ENCODE peak calls at places on chromosomes 4 and X, in four cellular contexts. Q, K, L and C are unnamed samples.
A peak's percentile ranks its signal among the peaks of the same experiment; 100 is the strongest.

GRCh38 chr4:62474802-62475201 is 1274.7 kb downstream of the ADGRL3 start:
- DNase-seq in Q (no peak), K (no peak), L (no peak), C (no peak)

GRCh38 chrX:36787787-36788186 is 220.4 kb upstream of the FAM47C start:
- DNase-seq in Q (no peak), K (no peak), L (no peak), C (no peak)

GRCh38 chrX:153970398-153971123 is 1.1 kb downstream of the HCFC1 start:
- DNase-seq in Q (peak; percentile 69), K (no peak), L (peak; percentile 80), C (no peak)

GRCh38 chr4:112145326-112145819 is at the start of gene FAM241A:
- DNase-seq in Q (peak; percentile 97), K (no peak), L (peak; percentile 82), C (peak; percentile 85)

GRCh38 chrX:25034889-25035288 is 19.1 kb upstream of the ARX start:
- DNase-seq in Q (no peak), K (no peak), L (no peak), C (no peak)

GRCh38 chrX:39456894-39457600 is 640.7 kb downstream of the BCOR start:
- DNase-seq in Q (no peak), K (no peak), L (no peak), C (no peak)

GRCh38 chr4:133801858-133802257 is 399.7 kb downstream of the PABPC4L start:
- DNase-seq in Q (no peak), K (no peak), L (no peak), C (no peak)

GRCh38 chr4:63582997-63583396 is 826.3 kb downstream of the TECRL start:
- DNase-seq in Q (no peak), K (no peak), L (no peak), C (no peak)

GRCh38 chr4:80134936-80135701 is 62.1 kb upstream of the ANTXR2 start:
- DNase-seq in Q (no peak), K (no peak), L (no peak), C (no peak)

GRCh38 chrX:82813671-82814078 is 694.4 kb upstream of the POU3F4 start:
- DNase-seq in Q (no peak), K (no peak), L (no peak), C (no peak)

GRCh38 chr4:185506422-185506821 is 28.9 kb downstream of the PDLIM3 start:
- DNase-seq in Q (no peak), K (no peak), L (no peak), C (no peak)

GRCh38 chr4:99790796-99791617 is 25.6 kb upstream of the DAPP1 start:
- DNase-seq in Q (no peak), K (no peak), L (no peak), C (no peak)

GRCh38 chrX:2928127-2928582 is 984 bp downstream of the ARSD start:
- DNase-seq in Q (no peak), K (no peak), L (peak; percentile 5), C (peak; percentile 8)

GRCh38 chr4:955161-955921 is 18.0 kb downstream of the DGKQ start:
- DNase-seq in Q (no peak), K (no peak), L (no peak), C (no peak)

GRCh38 chr4:7395635-7396034 is 39.1 kb downstream of the PSAPL1 start:
- DNase-seq in Q (no peak), K (no peak), L (no peak), C (no peak)

GRCh38 chr4:5785806-5786680 is 75.0 kb downstream of the EVC start:
- DNase-seq in Q (no peak), K (no peak), L (no peak), C (no peak)

GRCh38 chr4:165810726-165811125 is 62.3 kb upstream of the TLL1 start:
- DNase-seq in Q (no peak), K (no peak), L (no peak), C (no peak)

GRCh38 chr4:183959349-183959748 is 54.2 kb downstream of the STOX2 start:
- DNase-seq in Q (no peak), K (no peak), L (no peak), C (no peak)

GRCh38 chr4:183960021-183960420 is 54.9 kb downstream of the STOX2 start:
- DNase-seq in Q (peak; percentile 17), K (no peak), L (no peak), C (no peak)

GRCh38 chr4:183961772-183962171 is 56.7 kb downstream of the STOX2 start:
- DNase-seq in Q (no peak), K (no peak), L (no peak), C (no peak)

GRCh38 chr4:183962413-183962812 is 57.3 kb downstream of the STOX2 start:
- DNase-seq in Q (no peak), K (no peak), L (no peak), C (no peak)

DNA sequence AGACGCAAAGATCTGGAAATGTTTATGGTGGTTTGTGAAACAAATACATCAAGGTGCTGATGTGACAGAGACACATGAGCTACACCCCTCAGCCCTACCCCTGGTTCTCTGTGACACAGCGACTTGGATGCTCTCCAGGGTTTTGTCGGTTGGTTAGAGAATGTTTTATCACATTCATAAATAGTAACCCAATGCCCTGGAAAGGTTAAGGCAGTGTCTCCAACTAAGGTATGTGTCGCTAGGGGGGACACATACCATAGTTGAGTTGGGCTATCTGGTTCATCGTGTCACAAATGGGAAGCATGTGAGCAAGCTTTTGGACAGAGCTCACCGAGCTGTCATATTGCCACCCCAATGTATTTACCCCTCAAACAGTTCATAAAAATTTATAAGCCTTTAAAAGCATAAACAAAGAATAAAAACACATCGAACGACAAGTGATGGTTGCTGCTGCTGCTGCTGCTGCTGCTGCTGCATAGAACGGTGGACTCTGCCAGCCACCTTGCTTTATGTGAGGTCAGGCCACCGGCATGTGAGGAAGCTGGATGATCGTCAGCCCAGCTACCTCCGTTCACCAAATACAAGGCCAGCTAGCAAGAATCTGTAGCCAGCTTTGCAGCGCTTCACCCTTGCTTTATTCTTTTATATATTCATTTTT is 55.9 kb downstream of the STOX2 start:
- DNase-seq in Q (no peak), K (no peak), L (no peak), C (no peak)
- TF ChIP-seq SPI1 in Q (no peak), K (no peak), L (no peak), C (no peak)

DNA sequence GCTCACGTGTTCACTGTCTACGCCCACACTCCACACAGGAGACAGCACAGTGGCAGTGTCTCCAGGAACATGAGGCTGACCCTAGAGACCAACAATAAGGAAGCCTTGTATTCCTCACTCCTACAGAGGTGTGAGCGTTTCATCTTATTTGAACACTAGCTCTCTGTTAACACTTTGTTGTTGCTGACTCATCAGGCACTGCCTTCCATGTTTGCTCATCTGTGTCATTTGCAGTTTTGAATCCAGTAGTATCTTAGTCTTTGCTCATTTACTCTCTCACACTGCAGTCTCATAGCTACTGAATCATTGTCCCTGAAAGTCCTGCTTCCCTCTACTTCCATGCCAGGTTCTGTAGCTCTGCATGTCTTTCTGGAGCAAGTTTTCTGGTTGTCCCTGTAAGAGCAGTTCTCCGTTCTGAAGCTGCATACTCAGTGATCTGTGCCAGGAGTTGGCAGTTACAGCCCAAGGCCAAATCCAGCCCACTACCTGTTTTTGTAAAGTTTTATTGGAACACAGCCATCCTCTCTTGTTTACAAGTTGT is 80.3 kb upstream of the DCLK2 start:
- DNase-seq in Q (peak; percentile 24), K (no peak), L (no peak), C (no peak)
- TF ChIP-seq SPI1 in Q (no peak), K (no peak), L (no peak), C (no peak)

DNA sequence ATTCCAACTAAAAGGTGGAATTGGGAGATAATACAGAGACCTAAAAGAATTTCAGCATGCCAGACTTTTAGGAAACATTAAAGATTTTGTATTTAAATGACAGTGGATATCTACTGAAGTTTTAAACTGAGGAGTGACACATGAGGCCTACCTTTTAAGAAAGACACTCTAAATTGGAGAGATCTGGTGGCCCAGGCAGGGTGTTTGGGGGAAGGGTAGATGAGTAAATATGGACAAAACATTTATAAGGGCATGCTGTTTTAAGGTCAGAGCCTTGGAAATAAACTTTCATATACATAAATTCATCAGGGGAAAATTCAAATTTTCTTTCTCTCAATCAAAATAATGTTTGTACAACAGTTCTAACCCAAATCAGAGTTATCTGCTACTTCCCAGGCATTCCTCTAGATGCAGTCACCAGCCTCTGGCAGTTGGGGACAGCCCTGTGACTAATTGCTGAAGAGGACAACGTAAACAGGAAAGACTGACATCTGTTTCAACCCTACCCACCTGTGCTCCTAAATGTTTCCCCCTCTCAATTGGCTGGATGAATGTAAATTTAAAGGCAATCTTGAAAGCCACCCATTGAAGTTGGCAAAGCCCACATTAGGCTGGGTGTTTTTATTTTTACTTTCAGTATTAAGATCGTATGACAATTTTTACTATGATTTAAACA is 1646.9 kb upstream of the ADGRL3 start:
- DNase-seq in Q (no peak), K (peak; percentile 55), L (no peak), C (no peak)
- TF ChIP-seq SPI1 in Q (no peak), K (no peak), L (no peak), C (no peak)

GRCh38 chrX:76802698-76803097 is 375.2 kb downstream of the MAGEE1 start:
- DNase-seq in Q (no peak), K (no peak), L (no peak), C (no peak)
- TF ChIP-seq SPI1 in Q (no peak), K (no peak), L (no peak), C (no peak)

GRCh38 chrX:10125248-10125615 is 31.5 kb upstream of the CLCN4 start:
- DNase-seq in Q (no peak), K (no peak), L (no peak), C (no peak)
- TF ChIP-seq SPI1 in Q (no peak), K (no peak), L (no peak), C (no peak)

GRCh38 chr4:184503869-184504300 is 29.5 kb upstream of the IRF2 start:
- DNase-seq in Q (no peak), K (no peak), L (peak; percentile 41), C (no peak)
- TF ChIP-seq SPI1 in Q (no peak), K (no peak), L (peak; percentile 43), C (no peak)

GRCh38 chrX:16892504-16893362 is 22.6 kb upstream of the RBBP7 start:
- DNase-seq in Q (peak; percentile 72), K (peak; percentile 25), L (peak; percentile 83), C (no peak)
- TF ChIP-seq SPI1 in Q (no peak), K (no peak), L (peak; percentile 23), C (no peak)

GRCh38 chr4:138983690-138984089 is 31.9 kb upstream of the NOCT start:
- DNase-seq in Q (no peak), K (no peak), L (no peak), C (no peak)
- TF ChIP-seq SPI1 in Q (no peak), K (no peak), L (no peak), C (no peak)

DNA sequence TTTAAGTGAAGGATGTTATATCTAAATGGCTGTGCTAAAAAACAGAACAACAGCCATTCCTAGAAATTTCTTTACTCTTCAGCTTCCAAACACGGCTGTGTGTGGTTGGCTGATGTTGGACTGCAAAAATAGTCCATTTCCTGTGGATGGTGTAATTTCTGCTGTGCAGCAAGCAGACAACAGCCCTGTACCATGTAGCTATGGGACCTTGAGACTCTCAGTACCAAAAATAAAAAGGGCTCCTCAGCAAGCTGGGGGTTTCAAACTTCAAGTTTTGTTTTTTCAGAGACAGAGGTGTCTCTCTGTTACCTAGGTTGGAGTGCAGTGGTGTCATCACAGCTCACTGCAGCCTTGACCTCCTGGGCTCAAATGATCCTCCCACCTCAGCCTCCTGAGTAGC is 18.1 kb downstream of the CD40LG start:
- DNase-seq in Q (no peak), K (no peak), L (no peak), C (no peak)
- TF ChIP-seq SPI1 in Q (no peak), K (no peak), L (no peak), C (no peak)